ENCODE peak calls at places on chromosomes 13 and 19, in four cellular contexts. Q is thyroid gland, M is AG04450, X is lower leg skin. I is an unnamed sample.

GRCh38 chr13:106919638-106920037 is 351.7 kb upstream of the ARGLU1 start:
- DNase-seq in X (no peak), Q (no peak), M (no peak), I (peak)

GRCh38 chr13:35914662-35915061 is 216.5 kb downstream of the DCLK1 start:
- DNase-seq in M (no peak), Q (no peak), X (no peak), I (no peak)

GRCh38 chr19:14361824-14362223 is 19.4 kb upstream of the ADGRE5 start:
- DNase-seq in X (no peak), Q (no peak), M (no peak), I (no peak)

GRCh38 chr19:3466630-3467029 is 13.7 kb downstream of the SMIM24 start:
- DNase-seq in M (no peak), Q (no peak), X (no peak), I (no peak)

GRCh38 chr19:51144482-51145045 is 2.5 kb downstream of the SIGLEC7 start:
- DNase-seq in M (no peak), Q (no peak), X (no peak), I (no peak)

GRCh38 chr19:6717441-6717971 is 2.9 kb downstream of the C3 start:
- DNase-seq in Q (no peak), X (no peak), M (no peak), I (no peak)

GRCh38 chr13:98222816-98223215 is 45.7 kb upstream of the RNF113B start:
- DNase-seq in M (no peak), Q (no peak), X (no peak), I (no peak)

GRCh38 chr13:50919291-50919690 is 9.7 kb downstream of the RNASEH2B start:
- DNase-seq in M (no peak), Q (no peak), X (no peak), I (no peak)

GRCh38 chr19:289651-290538 is 1.3 kb downstream of the PLPP2 start:
- DNase-seq in X (peak), Q (peak), M (no peak), I (peak)

GRCh38 chr13:98216711-98217110 is 39.6 kb upstream of the RNF113B start:
- DNase-seq in M (no peak), Q (no peak), X (no peak), I (no peak)

DNA sequence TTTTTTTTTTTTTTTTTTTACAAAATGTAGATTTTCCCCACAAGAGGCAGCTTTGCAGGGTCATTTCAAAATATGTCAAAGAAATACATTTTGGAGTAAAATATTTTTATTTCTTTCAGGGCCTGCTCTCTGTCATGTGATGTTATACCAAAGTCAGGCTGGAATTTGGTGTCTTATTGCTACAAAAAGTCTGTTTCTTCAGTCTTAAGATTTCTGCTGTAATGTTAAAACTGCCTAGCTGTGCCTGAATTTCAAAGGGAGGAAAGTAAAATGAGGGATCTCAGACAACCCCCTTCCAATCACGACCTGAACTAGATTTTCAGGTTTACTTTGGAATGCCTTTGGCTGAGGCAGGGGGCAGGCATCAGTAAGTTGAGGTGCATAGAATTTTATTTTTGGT is 12.8 kb upstream of the GTF2F2 start:
- DNase-seq in Q (no peak), M (no peak), X (no peak), I (no peak)
- TF ChIP-seq CTCF in Q (no peak), M (no peak), X (no peak), I (no peak)

GRCh38 chr19:32642771-32643170 is 32.2 kb downstream of the ANKRD27 start:
- DNase-seq in Q (no peak), M (no peak), X (no peak), I (no peak)
- H3K4me3 ChIP-seq in Q (no peak), M (no peak), X (no peak), I (no peak)

DNA sequence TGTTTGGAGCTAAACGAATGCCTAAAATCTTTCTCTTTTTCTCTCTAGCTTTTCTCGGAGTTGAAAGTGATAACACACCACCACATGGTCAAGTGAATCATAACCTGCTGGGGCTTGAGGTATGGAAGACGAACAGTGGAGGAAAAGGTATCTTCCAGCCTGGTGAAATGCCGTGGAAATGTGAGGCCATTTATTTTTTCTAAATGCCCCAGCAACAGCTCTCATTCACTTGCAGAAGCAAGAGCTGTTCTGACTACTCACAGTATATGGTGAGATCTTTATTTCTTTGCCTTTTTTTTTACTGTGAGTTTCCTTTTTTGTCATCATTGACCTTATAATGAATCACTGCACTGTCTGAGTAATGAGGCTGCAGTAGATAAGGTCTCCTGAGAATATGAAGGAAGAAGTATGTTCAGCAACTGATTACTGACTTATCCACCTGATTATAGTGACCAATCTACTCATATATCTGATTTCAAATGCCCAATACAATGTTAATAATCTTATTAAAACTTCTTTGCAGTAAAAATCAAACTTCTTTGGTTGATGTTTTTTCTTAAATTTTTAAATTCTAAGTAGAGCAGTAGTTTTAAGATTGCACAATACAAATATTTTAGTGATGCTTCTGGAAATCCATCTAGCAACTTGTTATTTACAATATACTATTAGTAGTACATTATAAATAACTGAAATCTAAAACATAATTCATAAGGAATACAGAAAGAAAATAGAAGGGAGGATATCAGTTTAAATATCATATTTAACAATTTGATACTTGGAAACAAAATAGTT is 569.9 kb downstream of the PCDH9 start:
- DNase-seq in M (no peak), X (no peak), Q (no peak), I (peak)
- TF ChIP-seq CTCF in M (no peak), X (no peak), Q (no peak), I (no peak)

GRCh38 chr19:45071545-45071938 is 4.7 kb downstream of the ZNF296 start:
- DNase-seq in M (no peak), Q (no peak), X (no peak), I (no peak)
- H3K4me3 ChIP-seq in M (no peak), Q (no peak), X (no peak), I (no peak)

GRCh38 chr13:110415669-110416068 is 108.6 kb downstream of the COL4A2 start:
- DNase-seq in M (no peak), Q (no peak), X (no peak), I (no peak)
- TF ChIP-seq CTCF in M (no peak), Q (no peak), X (no peak), I (no peak)

GRCh38 chr19:18500820-18501219 is 21.1 kb downstream of the ELL start:
- DNase-seq in M (no peak), Q (peak), X (no peak), I (peak)
- H3K4me3 ChIP-seq in M (no peak), Q (no peak), X (no peak), I (no peak)